ENCODE peak calls at places on chromosomes 1 and 21, in six cellular contexts. V is HTR-8/SVneo; S is activated gamma-delta T cell treated with anti-CD3 and anti-CD28 coated beads, Interleukin-2, amount 50 U/mL, for 16 hours; X is GM18507; O is nephron progenitor cell; I is skeletal muscle cell. U is an unnamed sample.

GRCh38 chr1:14149431-14149830 is 449.1 kb upstream of the KAZN start:
- DNase-seq in V (peak), S (no peak), X (no peak), O (no peak), I (no peak), U (no peak)

GRCh38 chr1:56190975-56191768 is 388.2 kb downstream of the PLPP3 start:
- DNase-seq in V (no peak), S (no peak), X (no peak), O (no peak), I (peak), U (no peak)

GRCh38 chr21:15966216-15966615 is 236.4 kb downstream of the USP25 start:
- DNase-seq in V (no peak), S (no peak), X (no peak), O (no peak), I (no peak), U (no peak)

GRCh38 chr1:56561227-56562019 is 17.9 kb downstream of the PLPP3 start:
- DNase-seq in V (no peak), S (no peak), X (no peak), O (no peak), I (no peak), U (no peak)

GRCh38 chr1:219427989-219428388 is 184.9 kb downstream of the ZC3H11B start:
- DNase-seq in V (no peak), S (no peak), X (no peak), O (no peak), I (no peak), U (no peak)

GRCh38 chr1:242784074-242784473 is 259.6 kb upstream of the PLD5 start:
- DNase-seq in V (no peak), S (no peak), X (no peak), O (no peak), I (no peak), U (no peak)

GRCh38 chr1:20149601-20150325 is 10.6 kb downstream of the PLA2G2F start:
- DNase-seq in V (no peak), S (no peak), X (no peak), O (no peak), I (no peak), U (peak)

GRCh38 chr1:46638921-46639320 is 22.3 kb upstream of the MOB3C start:
- DNase-seq in V (no peak), S (no peak), X (no peak), O (no peak), I (no peak), U (no peak)

GRCh38 chr1:1332774-1333480 is 1.8 kb downstream of the TAS1R3 start:
- DNase-seq in V (no peak), S (no peak), X (no peak), O (no peak), I (no peak), U (no peak)

GRCh38 chr1:167110586-167110985 is 16.7 kb downstream of the STYXL2 start:
- DNase-seq in V (no peak), S (no peak), X (no peak), O (no peak), I (no peak), U (no peak)

GRCh38 chr1:246281639-246282038 is 225.4 kb downstream of the SMYD3 start:
- DNase-seq in V (no peak), S (no peak), X (no peak), O (no peak), I (no peak), U (no peak)

GRCh38 chr1:194658090-194658439 is 1471.7 kb upstream of the B3GALT2 start:
- DNase-seq in V (peak), S (no peak), X (no peak), O (no peak), I (peak), U (no peak)

GRCh38 chr1:245888809-245889208 is 618.3 kb downstream of the SMYD3 start:
- DNase-seq in V (peak), S (no peak), X (no peak), O (no peak), I (no peak), U (no peak)

GRCh38 chr1:217857061-217857460 is 225.9 kb downstream of the SPATA17 start:
- DNase-seq in V (no peak), S (no peak), X (no peak), O (no peak), I (peak), U (no peak)

GRCh38 chr1:203336097-203336496 is 14.8 kb downstream of the FMOD start:
- DNase-seq in V (no peak), S (no peak), X (no peak), O (no peak), I (no peak), U (no peak)

GRCh38 chr1:15417365-15417934 is 7.8 kb downstream of the EFHD2 start:
- DNase-seq in V (peak), S (peak), X (no peak), O (no peak), I (no peak), U (no peak)

GRCh38 chr1:12096615-12097014 is 33.5 kb downstream of the TNFRSF8 start:
- DNase-seq in V (no peak), S (no peak), X (no peak), O (no peak), I (no peak), U (no peak)

GRCh38 chr1:2961081-2961480 is 60.2 kb upstream of the ACTRT2 start:
- DNase-seq in V (no peak), S (no peak), X (no peak), O (no peak), I (no peak), U (no peak)

GRCh38 chr21:45576838-45577737 is 34.8 kb upstream of the SLC19A1 start:
- DNase-seq in V (no peak), S (no peak), X (no peak), O (no peak), I (no peak), U (no peak)

GRCh38 chr1:24751833-24752232 is 6.6 kb downstream of the CLIC4 start:
- DNase-seq in V (no peak), S (no peak), X (no peak), O (no peak), I (no peak), U (no peak)

GRCh38 chr1:197614916-197615692 is 160.2 kb downstream of the DENND1B start:
- DNase-seq in V (peak), S (no peak), X (no peak), O (peak), I (no peak), U (peak)

U was measured in glutamatergic neuron.